ENCODE peak calls at places on chromosomes 6 and 20, in ten cellular contexts. Q is lung; U is left lung; W is CD8-positive, alpha-beta T cell; D is brain microvascular endothelial cell; V is heart left ventricle; N is ovary; B is heart right ventricle; L is mammary epithelial cell; K is SK-N-SH. R is an unnamed sample.

GRCh38 chr6:84026721-84027164 is 6.8 kb upstream of the MRAP2 start:
- DNase-seq in U (no peak), Q (no peak), B (no peak), W (no peak), N (no peak), D (no peak), K (no peak), L (no peak), V (no peak), R (no peak)

GRCh38 chr6:156557269-156557885 is 219.8 kb upstream of the ARID1B start:
- DNase-seq in L (no peak), D (peak; percentile 6), B (peak; percentile 40), N (no peak), V (no peak), W (no peak), U (no peak), Q (no peak), K (no peak), R (no peak)

GRCh38 chr6:149717588-149718458 is at the start of gene LATS1:
- DNase-seq in W (peak; percentile 79), K (peak; percentile 91), N (peak; percentile 93), Q (peak; percentile 91), U (peak; percentile 98), D (peak; percentile 70), V (peak; percentile 92), L (peak; percentile 91), B (peak; percentile 91), R (peak; percentile 88)

GRCh38 chr6:148021715-148022114 is 320.9 kb upstream of the SASH1 start:
- DNase-seq in V (no peak), Q (peak; percentile 57), D (no peak), L (no peak), B (no peak), N (no peak), U (no peak), K (no peak), W (no peak), R (no peak)

GRCh38 chr6:18245642-18246041 is 18.7 kb downstream of the DEK start:
- DNase-seq in N (no peak), D (no peak), U (no peak), V (no peak), L (peak; percentile 47), B (no peak), Q (no peak), K (no peak), W (no peak), R (no peak)

GRCh38 chr20:35641743-35642142 is 23.0 kb downstream of the CPNE1 start:
- DNase-seq in Q (no peak), B (no peak), W (no peak), V (no peak), D (no peak), L (no peak), U (no peak), K (no peak), N (no peak), R (no peak)

GRCh38 chr6:75205776-75206334 is at the start of gene COL12A1:
- DNase-seq in Q (peak; percentile 94), W (no peak), U (peak; percentile 93), K (peak; percentile 32), L (peak; percentile 98), N (peak; percentile 96), D (peak; percentile 98), V (peak; percentile 89), B (peak; percentile 84), R (no peak)

GRCh38 chr6:28336284-28337024 is 506 bp upstream of the ZSCAN31 start:
- DNase-seq in L (no peak), K (peak; percentile 35), V (peak; percentile 28), Q (no peak), D (peak; percentile 29), N (no peak), B (peak; percentile 62), W (no peak), U (no peak), R (no peak)

GRCh38 chr6:83474309-83474708 is 38.0 kb upstream of the PRSS35 start:
- DNase-seq in D (peak; percentile 5), L (no peak), W (no peak), N (no peak), U (no peak), V (no peak), Q (no peak), K (no peak), B (peak; percentile 10), R (no peak)

GRCh38 chr6:100435299-100435698 is 29.4 kb downstream of the SIM1 start:
- DNase-seq in L (peak; percentile 66), U (no peak), K (no peak), Q (no peak), B (no peak), W (no peak), N (no peak), V (no peak), D (no peak), R (no peak)

GRCh38 chr20:37392441-37393195 is 46.7 kb downstream of the SRC start:
- DNase-seq in V (no peak), D (no peak), W (no peak), N (no peak), L (no peak), B (no peak), K (peak; percentile 71), U (peak; percentile 28), Q (no peak), R (no peak)

GRCh38 chr6:148497256-148497655 is 154.6 kb downstream of the SASH1 start:
- DNase-seq in V (no peak), D (peak; percentile 72), N (no peak), B (no peak), U (no peak), K (no peak), Q (no peak), L (peak; percentile 60), W (no peak), R (no peak)

GRCh38 chr6:26031151-26031594 is 56.1 kb upstream of the HFE start:
- DNase-seq in Q (no peak), U (no peak), B (no peak), W (no peak), L (no peak), K (no peak), D (no peak), V (no peak), N (no peak), R (no peak)
- H3K4me3 ChIP-seq in Q (no peak overlapping the region), U (no peak overlapping the region), B (peak overlapping the region; percentile 62), W (peak overlapping the region; percentile 68), L (peak overlapping the region; percentile 53), K (peak overlapping the region; percentile 84), D (peak overlapping the region; percentile 74), V (peak overlapping the region; percentile 65), N (peak overlapping the region; percentile 58), R (peak overlapping the region; percentile 61)

GRCh38 chr20:63452341-63453028 is 20.0 kb downstream of the KCNQ2 start:
- DNase-seq in N (no peak), W (no peak), K (no peak), U (no peak), V (no peak), Q (no peak), L (no peak), B (no peak), D (no peak), R (no peak)
- H3K27me3 ChIP-seq in N (no peaks in the 10 kb centered on the region), W (peaks cover 11% of the 10 kb centered on the region), K (no peaks in the 10 kb centered on the region), U (peaks cover 7% of the 10 kb centered on the region), V (peaks cover 3% of the 10 kb centered on the region), Q (peaks cover 9% of the 10 kb centered on the region), L (peaks cover 5% of the 10 kb centered on the region), B (no peaks in the 10 kb centered on the region), D (peaks cover 16% of the 10 kb centered on the region), R (peaks cover 14% of the 10 kb centered on the region)

GRCh38 chr6:3229566-3230274 is 2.3 kb upstream of the TUBB2B start:
- DNase-seq in U (peak; percentile 79), V (no peak), B (no peak), Q (no peak), K (peak; percentile 50), W (no peak), D (no peak), L (no peak), N (no peak), R (no peak)

GRCh38 chr6:3233321-3233720 is 5.9 kb upstream of the TUBB2B start:
- DNase-seq in Q (no peak), B (no peak), W (no peak), V (no peak), K (no peak), D (no peak), U (no peak), L (no peak), N (no peak), R (no peak)

GRCh38 chr6:3230275-3231212 is 3.1 kb upstream of the TUBB2B start:
- DNase-seq in L (no peak), W (no peak), U (no peak), D (peak; percentile 43), N (no peak), V (no peak), Q (no peak), B (no peak), K (peak; percentile 70), R (no peak)

GRCh38 chr6:3232017-3232838 is 4.8 kb upstream of the TUBB2B start:
- DNase-seq in D (no peak), L (no peak), K (no peak), N (no peak), B (no peak), Q (no peak), U (no peak), V (no peak), W (no peak), R (no peak)

GRCh38 chr6:3231213-3232016 is 4.0 kb upstream of the TUBB2B start:
- DNase-seq in U (no peak), K (peak; percentile 78), B (peak; percentile 84), N (peak; percentile 63), L (peak; percentile 60), D (peak; percentile 67), V (peak; percentile 74), Q (peak; percentile 84), W (no peak), R (no peak)
- H3K4me3 ChIP-seq in U (peak overlapping the region; percentile 46), K (peak overlapping the region; percentile 84), B (peak overlapping the region; percentile 55), N (peak overlapping the region; percentile 52), L (peak overlapping the region; percentile 37), D (peak overlapping the region; percentile 63), V (peak overlapping the region; percentile 64), Q (peak overlapping the region; percentile 15), W (peak overlapping the region; percentile 39), R (peak overlapping the region; percentile 9)

DNA sequence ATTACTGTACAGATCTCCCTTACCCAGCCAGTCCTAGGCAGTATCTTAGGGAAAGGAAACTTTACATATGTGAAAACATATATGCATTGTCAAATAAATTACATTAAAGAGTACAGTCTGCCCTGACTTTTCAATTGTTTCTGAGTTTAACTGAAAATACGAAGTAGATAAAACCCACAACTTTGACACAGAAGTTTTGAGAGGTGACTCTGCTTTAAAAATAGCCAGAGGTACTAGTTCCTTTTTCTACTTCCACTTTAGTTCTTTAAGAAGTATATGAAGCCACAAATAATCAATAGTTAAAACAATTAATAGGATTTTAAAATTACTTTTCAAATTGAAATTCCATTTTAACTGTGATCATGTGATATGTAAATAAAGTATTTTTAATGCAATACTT is 62.9 kb downstream of the BMP5 start:
- DNase-seq in W (no peak), N (no peak), D (no peak), L (no peak), B (no peak), Q (no peak), K (no peak), V (no peak), U (no peak), R (no peak)
- H3K27me3 ChIP-seq in W (no peaks in the 10 kb centered on the region), N (no peaks in the 10 kb centered on the region), D (no peaks in the 10 kb centered on the region), L (no peaks in the 10 kb centered on the region), B (no peaks in the 10 kb centered on the region), Q (no peaks in the 10 kb centered on the region), K (no peaks in the 10 kb centered on the region), V (no peaks in the 10 kb centered on the region), U (no peaks in the 10 kb centered on the region), R (no peaks in the 10 kb centered on the region)